ENCODE peak calls at places on chromosomes 5 and 9, in five cellular contexts. D is GM23248, V is mammary epithelial cell, U is neural progenitor cell, O is SK-N-SH. P is an unnamed sample.

GRCh38 chr5:159936686-159937329 is 20.5 kb downstream of the ADRA1B start:
- DNase-seq in O (no peak), D (no peak), V (peak; percentile 91), U (no peak), P (no peak)

GRCh38 chr9:93116049-93116961 is 17.7 kb downstream of the NINJ1 start:
- DNase-seq in U (no peak), O (no peak), D (peak; percentile 73), V (no peak), P (peak; percentile 39)

GRCh38 chr9:121098567-121099198 is 23.9 kb downstream of the CNTRL start:
- DNase-seq in D (no peak), U (no peak), O (no peak), V (no peak), P (no peak)

GRCh38 chr5:73998496-73998895 is 372.5 kb downstream of the ARHGEF28 start:
- DNase-seq in D (peak; percentile 76), O (no peak), V (peak; percentile 40), U (no peak), P (no peak)

GRCh38 chr5:132915681-132916080 is 42.2 kb downstream of the LEAP2 start:
- DNase-seq in U (no peak), D (peak; percentile 28), O (no peak), V (peak; percentile 20), P (no peak)

GRCh38 chr9:114382951-114383865 is 4.6 kb downstream of the AKNA start:
- DNase-seq in V (no peak), O (no peak), D (peak; percentile 85), U (peak; percentile 59), P (peak; percentile 67)

GRCh38 chr9:22379272-22379671 is 67.4 kb upstream of the DMRTA1 start:
- DNase-seq in D (no peak), U (no peak), V (no peak), O (no peak), P (no peak)

GRCh38 chr5:81326554-81326953 is 25.2 kb downstream of the ZCCHC9 start:
- DNase-seq in O (no peak), D (peak; percentile 15), U (no peak), V (no peak), P (no peak)

GRCh38 chr5:57319633-57320032 is 145.8 kb downstream of the GPBP1 start:
- DNase-seq in D (no peak), U (no peak), O (no peak), V (no peak), P (no peak)

GRCh38 chr5:9474241-9475002 is 71.5 kb downstream of the SEMA5A start:
- DNase-seq in O (no peak), V (no peak), D (no peak), U (no peak), P (no peak)

GRCh38 chr9:3528466-3528865 is 2.7 kb upstream of the RFX3 start:
- DNase-seq in U (no peak), O (no peak), V (no peak), D (no peak), P (no peak)

GRCh38 chr9:70574222-70574837 is 159.9 kb upstream of the KLF9 start:
- DNase-seq in U (peak; percentile 33), O (no peak), D (peak; percentile 86), V (no peak), P (peak; percentile 36)

GRCh38 chr5:38591450-38591849 is 35.0 kb upstream of the LIFR start:
- DNase-seq in O (no peak), D (peak; percentile 38), V (no peak), U (no peak), P (peak; percentile 30)

DNA sequence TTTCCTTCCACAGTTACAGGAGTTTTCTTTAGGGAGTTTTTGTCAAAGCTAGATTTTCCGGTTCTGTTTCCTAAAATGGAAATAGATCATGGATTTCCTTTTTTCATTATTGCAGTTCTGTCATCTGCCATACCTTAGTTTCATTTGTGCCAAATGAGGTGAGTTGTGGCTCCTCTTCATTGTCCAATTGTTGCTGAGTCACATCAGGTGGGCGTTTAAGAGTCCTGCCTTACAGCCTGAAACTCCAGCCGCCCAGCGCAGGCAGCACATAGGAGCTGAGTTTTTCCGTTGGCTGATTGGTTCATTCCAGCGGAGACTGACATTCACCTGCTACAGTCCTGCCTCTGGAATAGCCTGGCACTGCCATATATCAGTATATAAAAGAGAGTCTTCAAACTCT is 14.1 kb downstream of the SLC25A25 start:
- DNase-seq in U (peak; percentile 50), V (peak; percentile 95), O (no peak), D (peak; percentile 34), P (no peak)
- H3K9ac ChIP-seq in U (no peak overlapping the region), V (peak overlapping the region; percentile 17), O (no peak overlapping the region), D (no peak overlapping the region), P (peak overlapping the region; percentile 75)

GRCh38 chr9:134262035-134262434 is 64.2 kb upstream of the RXRA start:
- DNase-seq in O (no peak), U (no peak), V (no peak), D (no peak), P (no peak)
- H3K36me3 ChIP-seq in O (no peaks in the 10 kb centered on the region), U (no peaks in the 10 kb centered on the region), V (no peaks in the 10 kb centered on the region), D (no peaks in the 10 kb centered on the region), P (no peaks in the 10 kb centered on the region)

GRCh38 chr9:137241490-137242328 is 622 bp downstream of the TUBB4B start:
- DNase-seq in V (peak; percentile 69), O (peak; percentile 75), D (peak; percentile 89), U (peak; percentile 67), P (peak; percentile 83)
- H3K9ac ChIP-seq in V (peak overlapping the region; percentile 84), O (peak overlapping the region; percentile 88), D (peak overlapping the region; percentile 89), U (peak overlapping the region; percentile 68), P (peak overlapping the region; percentile 93)

GRCh38 chr5:180335614-180336233 is 17.4 kb downstream of the GFPT2 start:
- DNase-seq in O (no peak), V (no peak), D (no peak), U (no peak), P (no peak)

GRCh38 chr5:180333661-180334060 is 19.5 kb downstream of the GFPT2 start:
- DNase-seq in O (no peak), D (peak; percentile 90), V (peak; percentile 72), U (no peak), P (peak; percentile 58)

GRCh38 chr5:180332861-180333260 is 20.3 kb downstream of the GFPT2 start:
- DNase-seq in V (no peak), O (no peak), D (peak; percentile 27), U (no peak), P (no peak)

GRCh38 chr5:180334751-180335613 is 18.2 kb downstream of the GFPT2 start:
- DNase-seq in O (no peak), V (no peak), U (no peak), D (no peak), P (no peak)

DNA sequence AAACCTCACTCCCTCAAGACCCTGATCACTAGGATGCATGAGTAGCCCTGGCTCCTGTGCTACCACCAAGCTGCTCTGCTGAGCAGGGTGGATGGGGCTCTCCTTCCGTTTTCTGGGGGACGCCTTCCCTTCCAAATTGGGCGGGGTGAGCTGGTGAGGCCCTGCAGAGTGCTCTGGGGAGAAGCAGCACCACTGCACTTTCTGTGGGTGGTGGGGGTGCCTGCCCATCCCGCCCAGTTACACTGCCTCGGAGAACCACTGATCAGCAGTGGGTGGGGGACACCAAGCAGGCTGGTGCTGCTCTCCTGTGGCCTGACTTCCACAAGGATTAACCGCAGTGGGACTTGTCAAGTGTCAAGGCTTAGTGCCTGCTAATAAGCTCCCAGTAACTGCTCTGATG is 19.0 kb downstream of the GFPT2 start:
- DNase-seq in V (no peak), O (no peak), U (no peak), D (peak; percentile 32), P (no peak)
- H3K36me3 ChIP-seq in V (no peaks in the 10 kb centered on the region), O (no peaks in the 10 kb centered on the region), U (no peaks in the 10 kb centered on the region), D (peaks cover 28% of the 10 kb centered on the region), P (peaks cover 42% of the 10 kb centered on the region)

GRCh38 chr5:18740301-18740700 is 1106.0 kb downstream of the TAF11L14 start:
- DNase-seq in U (no peak), O (no peak), V (no peak), D (no peak), P (no peak)
- H3K9ac ChIP-seq in U (no peak overlapping the region), O (no peak overlapping the region), V (no peak overlapping the region), D (no peak overlapping the region), P (no peak overlapping the region)

P was measured in adipocyte.